ENCODE peak calls at places on chromosome 16, in seven cellular contexts. X, G, T, I, A, M and D are unnamed samples. For H3K9me3, the result is how much of the 10 kb centered on the place peaks cover.

GRCh38 chr16:10699756-10700155 is 5.0 kb upstream of the TEKT5 start:
- DNase-seq in I (no peak), G (no peak), T (no peak), M (no peak), A (no peak), X (no peak), D (no peak)

GRCh38 chr16:23113185-23113584 is 36.1 kb downstream of the USP31 start:
- DNase-seq in G (no peak), M (no peak), T (no peak), A (no peak), I (no peak), X (no peak), D (no peak)

GRCh38 chr16:57925310-57925709 is 45.6 kb downstream of the CNGB1 start:
- DNase-seq in T (no peak), G (no peak), X (no peak), A (no peak), M (no peak), I (no peak), D (no peak)

GRCh38 chr16:85602831-85603755 is 10.0 kb upstream of the GSE1 start:
- DNase-seq in X (no peak), G (peak), T (no peak), A (no peak), I (no peak), M (no peak), D (no peak)

GRCh38 chr16:47475786-47476185 is 14.7 kb downstream of the PHKB start:
- DNase-seq in G (no peak), M (no peak), T (no peak), I (no peak), A (no peak), X (no peak), D (peak)

GRCh38 chr16:13519871-13520270 is 400.1 kb upstream of the ERCC4 start:
- DNase-seq in X (no peak), M (no peak), T (no peak), I (no peak), G (no peak), A (no peak), D (peak)

GRCh38 chr16:70364399-70364798 is 17.7 kb downstream of the DDX19A start:
- DNase-seq in G (no peak), A (no peak), X (no peak), M (no peak), I (no peak), T (no peak), D (no peak)

GRCh38 chr16:17424771-17425170 is 46.0 kb downstream of the XYLT1 start:
- DNase-seq in M (no peak), G (no peak), I (no peak), A (no peak), X (no peak), T (no peak), D (no peak)

GRCh38 chr16:9434659-9435058 is 343.2 kb downstream of the HAPSTR1 start:
- DNase-seq in I (no peak), A (no peak), M (no peak), G (no peak), X (no peak), T (no peak), D (no peak)

GRCh38 chr16:48676836-48677235 is 66.9 kb upstream of the N4BP1 start:
- DNase-seq in A (no peak), G (no peak), X (no peak), I (no peak), T (no peak), M (no peak), D (no peak)

GRCh38 chr16:67027046-67027445 is 1.9 kb upstream of the CBFB start:
- DNase-seq in G (no peak), T (no peak), X (no peak), M (no peak), A (no peak), I (no peak), D (peak)

GRCh38 chr16:89920723-89921122 is 2.1 kb downstream of the MC1R start:
- DNase-seq in X (no peak), G (no peak), T (no peak), A (no peak), M (no peak), I (no peak), D (no peak)

GRCh38 chr16:86663691-86664517 is 85.6 kb downstream of the FOXL1 start:
- DNase-seq in G (no peak), A (no peak), T (no peak), I (no peak), X (no peak), M (no peak), D (no peak)

GRCh38 chr16:2194166-2194834 is 2.1 kb downstream of the CASKIN1 start:
- DNase-seq in A (no peak), M (peak), T (no peak), I (no peak), X (no peak), G (no peak), D (no peak)

GRCh38 chr16:70433456-70434103 is 5.3 kb downstream of the ST3GAL2 start:
- DNase-seq in A (peak), G (no peak), T (no peak), M (no peak), I (peak), X (peak), D (no peak)

GRCh38 chr16:84546669-84547538 is 42.4 kb upstream of the MEAK7 start:
- DNase-seq in T (no peak), M (no peak), I (no peak), X (no peak), A (no peak), G (no peak), D (no peak)

GRCh38 chr16:11089504-11090124 is 145.2 kb downstream of the CLEC16A start:
- DNase-seq in M (no peak), G (peak), X (no peak), T (peak), A (no peak), I (peak), D (no peak)

GRCh38 chr16:48526058-48526957 is 83.7 kb downstream of the N4BP1 start:
- DNase-seq in X (peak), A (no peak), G (peak), M (no peak), T (peak), I (peak), D (no peak)

GRCh38 chr16:73092236-73092781 is 44.4 kb upstream of the ZFHX3 start:
- DNase-seq in M (no peak), X (no peak), G (no peak), A (no peak), T (no peak), I (no peak), D (no peak)

GRCh38 chr16:55008836-55009510 is 78.3 kb downstream of the IRX5 start:
- DNase-seq in T (no peak), A (no peak), M (no peak), I (no peak), X (no peak), G (no peak), D (no peak)

GRCh38 chr16:66569827-66570405 is 3.7 kb downstream of the CMTM1 start:
- DNase-seq in T (no peak), M (no peak), A (no peak), X (no peak), G (no peak), I (no peak), D (no peak)

GRCh38 chr16:82824408-82824807 is 197.6 kb downstream of the CDH13 start:
- DNase-seq in M (no peak), X (no peak), I (no peak), A (no peak), G (no peak), T (no peak), D (no peak)

GRCh38 chr16:69188716-69189115 is 1.8 kb downstream of the SNTB2 start:
- DNase-seq in X (no peak), I (no peak), A (no peak), T (no peak), M (no peak), G (no peak), D (no peak)

GRCh38 chr16:66485361-66485760 is 58.3 kb downstream of the BEAN1 start:
- DNase-seq in A (no peak), T (peak), X (peak), G (no peak), M (no peak), I (no peak), D (no peak)

GRCh38 chr16:56807011-56807675 is 57.9 kb upstream of the SLC12A3 start:
- DNase-seq in I (no peak), X (no peak), A (no peak), M (no peak), G (no peak), T (no peak), D (no peak)

GRCh38 chr16:74611721-74612120 is 4.8 kb upstream of the GLG1 start:
- DNase-seq in M (no peak), X (no peak), A (no peak), G (no peak), T (no peak), I (no peak), D (no peak)

GRCh38 chr16:8894736-8895334 is 12.7 kb downstream of the LITAFD start:
- DNase-seq in T (no peak), X (peak), G (no peak), A (no peak), M (no peak), I (no peak), D (no peak)

GRCh38 chr16:14491831-14492529 is 138.1 kb downstream of the PARN start:
- DNase-seq in I (no peak), M (no peak), A (no peak), X (no peak), G (no peak), T (no peak), D (no peak)

GRCh38 chr16:57533618-57534336 is 2.6 kb downstream of the CCDC102A start:
- DNase-seq in X (peak), G (peak), I (no peak), M (no peak), A (peak), T (peak), D (peak)

GRCh38 chr16:17271687-17272086 is 199.1 kb downstream of the XYLT1 start:
- DNase-seq in I (peak), X (no peak), M (no peak), G (peak), A (no peak), T (no peak), D (peak)

GRCh38 chr16:77555781-77556180 is 120.9 kb upstream of the ADAMTS18 start:
- DNase-seq in G (peak), T (no peak), M (no peak), A (no peak), I (no peak), X (no peak), D (no peak)

GRCh38 chr16:75053791-75054555 is 55.1 kb downstream of the ZNRF1 start:
- DNase-seq in X (no peak), A (peak), M (no peak), I (peak), G (peak), T (peak), D (peak)

GRCh38 chr16:595942-596735 is 6.3 kb downstream of the RAB40C start:
- DNase-seq in G (no peak), M (no peak), I (no peak), A (no peak), T (no peak), X (no peak), D (no peak)

GRCh38 chr16:57722651-57723050 is 12.9 kb upstream of the KATNB1 start:
- DNase-seq in G (no peak), T (no peak), M (no peak), I (no peak), A (no peak), X (no peak), D (no peak)

GRCh38 chr16:52254753-52255152 is 292.2 kb downstream of the TOX3 start:
- DNase-seq in A (no peak), T (no peak), I (no peak), G (no peak), X (no peak), M (no peak), D (no peak)

GRCh38 chr16:49019081-49019633 is 262.5 kb downstream of the CBLN1 start:
- DNase-seq in G (peak), M (no peak), T (no peak), A (no peak), I (no peak), X (no peak), D (no peak)

GRCh38 chr16:84268231-84268630 is 26.4 kb upstream of the WFDC1 start:
- DNase-seq in M (no peak), I (no peak), X (no peak), T (no peak), A (no peak), G (no peak), D (no peak)

GRCh38 chr16:1153480-1154160 is 714 bp downstream of the CACNA1H start:
- DNase-seq in M (peak), A (no peak), I (no peak), T (no peak), G (no peak), X (no peak), D (no peak)

GRCh38 chr16:85111184-85111583 is 1.1 kb downstream of the CIBAR2 start:
- DNase-seq in A (no peak), M (no peak), I (no peak), T (no peak), X (no peak), G (no peak), D (no peak)

GRCh38 chr16:90008708-90009145 is 10.5 kb downstream of the DBNDD1 start:
- DNase-seq in X (no peak), I (peak), M (no peak), G (no peak), T (peak), A (no peak), D (no peak)

GRCh38 chr16:30054451-30054850 is 11.1 kb upstream of the ALDOA start:
- DNase-seq in A (no peak), M (no peak), X (no peak), T (no peak), G (no peak), I (no peak), D (no peak)

GRCh38 chr16:30051518-30051917 is 14.0 kb upstream of the ALDOA start:
- DNase-seq in X (no peak), I (no peak), G (no peak), A (no peak), T (no peak), M (no peak), D (no peak)

GRCh38 chr16:30053376-30054015 is 12.1 kb upstream of the ALDOA start:
- DNase-seq in T (no peak), I (no peak), G (no peak), M (no peak), X (no peak), A (no peak), D (no peak)

GRCh38 chr16:30054959-30055553 is 10.5 kb upstream of the ALDOA start:
- DNase-seq in I (peak), T (no peak), M (peak), G (peak), X (no peak), A (no peak), D (peak)

GRCh38 chr16:30052671-30053372 is 12.7 kb upstream of the ALDOA start:
- DNase-seq in M (peak), T (peak), A (peak), G (peak), I (peak), X (peak), D (peak)
- TF ChIP-seq POLR2A in M (peak), T (no peak), A (no peak), G (no peak), I (no peak), X (no peak), D (no peak)

DNA sequence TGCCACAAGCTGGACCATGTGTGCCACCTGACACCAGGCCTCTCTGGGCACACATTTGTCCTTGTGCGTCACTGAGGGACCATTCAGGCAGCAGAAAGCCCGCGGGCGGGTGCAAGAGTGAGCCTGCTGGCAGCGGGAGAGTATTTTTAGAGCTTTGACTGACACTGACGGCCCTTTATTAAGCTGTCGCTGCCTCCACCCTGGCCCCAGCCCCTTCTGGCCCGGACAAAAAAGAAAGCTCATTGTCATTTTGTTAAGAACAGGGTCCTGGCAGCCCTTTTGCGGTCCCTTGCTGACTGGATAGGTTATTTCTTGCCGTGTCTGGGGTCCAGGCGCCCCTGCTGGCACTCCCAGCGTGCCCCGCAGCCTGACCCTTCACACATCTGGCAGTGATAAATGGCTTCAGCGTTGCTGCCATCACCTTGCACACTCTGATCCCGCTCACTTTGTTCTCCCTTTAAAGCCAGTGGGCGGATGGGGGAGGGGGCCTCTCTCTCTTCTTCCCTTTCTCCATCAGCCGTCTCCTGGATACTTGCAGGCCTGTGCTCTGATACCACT is 78.4 kb upstream of the NKD1 start:
- DNase-seq in G (no peak), T (no peak), A (no peak), I (no peak), X (peak), M (no peak), D (no peak)
- H3K4me3 ChIP-seq in G (no peak), T (no peak), A (no peak), I (no peak), X (no peak), M (no peak), D (no peak)

DNA sequence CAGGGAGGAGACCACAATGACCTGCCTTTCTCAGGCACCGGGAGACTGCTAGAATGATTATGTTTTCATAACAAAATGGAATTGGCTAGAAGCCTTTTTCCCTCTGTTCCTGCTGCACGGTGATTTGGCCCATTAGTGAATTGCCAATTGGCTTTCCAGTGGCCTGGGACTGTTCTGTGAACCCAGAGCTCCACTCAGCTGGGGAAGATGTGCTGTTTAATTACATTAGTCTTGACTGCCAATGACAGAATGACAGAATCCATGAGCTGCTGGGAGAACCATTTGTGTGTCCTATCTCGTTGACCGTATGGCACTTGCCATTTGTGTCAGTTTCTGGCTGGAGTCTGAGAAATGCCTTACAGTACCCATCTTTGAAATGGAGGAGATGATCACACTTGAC is 242.9 kb downstream of the CDH11 start:
- DNase-seq in G (no peak), X (no peak), M (no peak), I (no peak), T (no peak), A (no peak), D (no peak)
- H3K9me3 ChIP-seq in G (under half), X (under half), M (under half), I (under half), T (under half), A (under half), D (under half)

DNA sequence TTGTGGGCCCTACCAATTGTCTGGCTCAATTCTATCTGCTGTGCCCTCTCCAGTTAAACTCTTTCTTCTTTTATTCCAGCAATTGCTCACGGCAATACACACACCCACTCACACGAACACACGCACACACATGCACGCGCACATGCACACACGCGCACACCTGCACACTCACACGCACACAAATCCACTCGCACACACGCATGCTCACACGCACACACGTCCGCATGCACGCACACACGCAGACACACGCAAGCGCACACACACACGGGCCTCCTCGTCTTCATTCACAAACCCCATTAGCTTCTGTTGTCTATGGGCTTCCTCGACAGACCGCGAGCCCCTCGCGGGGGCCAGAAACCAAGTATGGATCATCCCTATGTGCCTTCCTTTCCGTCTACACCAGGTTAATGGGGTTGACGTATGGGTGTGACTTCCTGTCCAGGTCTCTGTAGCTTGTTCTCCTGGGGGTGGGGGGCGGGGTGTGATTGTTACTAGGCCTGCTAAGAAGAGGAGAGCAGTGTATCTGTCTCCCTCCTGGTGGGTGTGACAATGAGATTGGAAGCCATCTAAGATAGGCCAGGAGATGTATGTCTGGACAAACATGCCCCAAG is 717 bp upstream of the CTF1 start:
- DNase-seq in T (no peak), X (no peak), M (peak), G (no peak), A (no peak), I (no peak), D (no peak)
- TF ChIP-seq POLR2A in T (no peak), X (no peak), M (no peak), G (no peak), A (no peak), I (no peak), D (no peak)

GRCh38 chr16:88651276-88651988 is 579 bp upstream of the CYBA start:
- DNase-seq in X (peak), M (peak), I (peak), G (peak), A (peak), T (peak), D (no peak)
- H3K4me3 ChIP-seq in X (peak), M (peak), I (peak), G (no peak), A (peak), T (peak), D (peak)

GRCh38 chr16:3304370-3304769 is 860 bp downstream of the TIGD7 start:
- DNase-seq in T (no peak), M (no peak), I (no peak), A (no peak), G (no peak), X (no peak), D (no peak)
- H3K9me3 ChIP-seq in T (under half), M (under half), I (half or more), A (under half), G (under half), X (half or more), D (under half)

DNA sequence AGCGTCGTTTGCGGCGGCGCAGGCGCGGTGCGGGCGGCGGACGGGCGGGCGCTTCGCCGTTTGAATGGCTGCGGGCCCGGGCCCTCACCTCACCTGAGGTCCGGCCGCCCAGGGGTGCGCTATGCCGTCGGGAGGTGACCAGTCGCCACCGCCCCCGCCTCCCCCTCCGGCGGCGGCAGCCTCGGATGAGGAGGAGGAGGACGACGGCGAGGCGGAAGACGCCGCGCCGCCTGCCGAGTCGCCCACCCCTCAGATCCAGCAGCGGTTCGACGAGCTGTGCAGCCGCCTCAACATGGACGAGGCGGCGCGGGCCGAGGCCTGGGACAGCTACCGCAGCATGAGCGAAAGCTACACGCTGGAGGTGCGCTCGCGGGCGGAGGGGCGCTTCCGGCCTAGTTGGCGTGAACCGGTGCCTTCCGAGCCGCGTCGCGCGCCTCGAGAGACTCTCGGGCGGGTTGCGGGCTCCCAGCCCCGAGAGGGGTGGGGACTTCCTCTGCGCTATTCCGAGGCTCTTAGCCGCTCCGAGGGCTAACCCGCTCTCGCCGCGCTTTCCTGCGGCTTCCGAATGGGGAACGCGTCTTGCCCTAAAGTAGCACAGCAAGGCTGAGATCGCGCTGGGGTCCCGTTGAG is at the start of gene RBL2:
- DNase-seq in X (peak), A (peak), M (peak), I (peak), T (peak), G (peak), D (peak)
- TF ChIP-seq POLR2A in X (no peak), A (no peak), M (peak), I (peak), T (peak), G (peak), D (no peak)

GRCh38 chr16:19014456-19014855 is 30.7 kb downstream of the TMC7 start:
- DNase-seq in M (no peak), T (no peak), G (no peak), I (peak), A (no peak), X (no peak), D (no peak)
- H3K4me3 ChIP-seq in M (no peak), T (no peak), G (no peak), I (no peak), A (no peak), X (no peak), D (no peak)